ENCODE peak calls at places on chromosome 4, in seven cellular contexts. L is SK-N-SH, N is K562, U is HCT116, S is GM12878, M is HepG2, A is H1. T is an unnamed sample.

GRCh38 chr4:80307183-80307735 is 28.3 kb upstream of the CFAP299 start:
- DNase-seq in S (no peak), M (no peak), N (no peak), A (no peak), U (no peak), L (no peak), T (no peak)

GRCh38 chr4:99103166-99103565 is 14.6 kb upstream of the ADH5 start:
- DNase-seq in N (no peak), A (no peak), M (no peak), U (no peak), L (no peak), S (no peak), T (no peak)

GRCh38 chr4:72531768-72532290 is 37.2 kb downstream of the ADAMTS3 start:
- DNase-seq in N (no peak), L (no peak), M (no peak), A (no peak), S (no peak), U (no peak), T (no peak)

GRCh38 chr4:16916719-16917337 is 18.4 kb upstream of the LDB2 start:
- DNase-seq in M (peak), L (peak), N (peak), U (peak), S (peak), A (peak), T (no peak)

GRCh38 chr4:95732061-95732460 is 107.8 kb upstream of the PDHA2 start:
- DNase-seq in L (peak), A (no peak), N (no peak), M (no peak), S (no peak), U (no peak), T (no peak)

GRCh38 chr4:185470503-185471195 is 884 bp downstream of the CCDC110 start:
- DNase-seq in L (peak), U (peak), A (no peak), S (no peak), M (peak), N (peak), T (peak)

GRCh38 chr4:171650543-171650942 is 162.7 kb upstream of the GALNTL6 start:
- DNase-seq in N (peak), A (no peak), S (no peak), L (peak), M (peak), U (no peak), T (no peak)

GRCh38 chr4:151304755-151305154 is 20.6 kb downstream of the SH3D19 start:
- DNase-seq in L (no peak), A (no peak), M (no peak), N (no peak), S (no peak), U (no peak), T (no peak)

GRCh38 chr4:78343682-78344081 is 207.9 kb upstream of the ANXA3 start:
- DNase-seq in S (no peak), A (no peak), U (no peak), L (peak), M (no peak), N (no peak), T (no peak)

GRCh38 chr4:173040200-173040599 is 128.4 kb upstream of the GALNT7 start:
- DNase-seq in S (no peak), N (no peak), U (no peak), M (no peak), L (no peak), A (no peak), T (no peak)

GRCh38 chr4:16411691-16412090 is 185.4 kb upstream of the TAPT1 start:
- DNase-seq in M (no peak), S (no peak), N (no peak), U (no peak), L (no peak), A (no peak), T (no peak)

GRCh38 chr4:98749206-98749605 is 90.8 kb upstream of the TSPAN5 start:
- DNase-seq in A (no peak), U (no peak), L (no peak), N (no peak), S (no peak), M (no peak), T (no peak)

GRCh38 chr4:181821039-181822004 is 421.9 kb upstream of the TENM3 start:
- DNase-seq in N (no peak), U (no peak), M (no peak), L (no peak), S (no peak), A (no peak), T (peak)

GRCh38 chr4:169220854-169221311 is 49.9 kb downstream of the SH3RF1 start:
- DNase-seq in U (no peak), M (no peak), A (no peak), N (no peak), L (no peak), S (no peak), T (no peak)

GRCh38 chr4:8775751-8776355 is 95.8 kb downstream of the HMX1 start:
- DNase-seq in S (no peak), N (no peak), M (no peak), L (no peak), U (no peak), A (no peak), T (no peak)

GRCh38 chr4:47704693-47705325 is 133.1 kb downstream of the CORIN start:
- DNase-seq in L (peak), N (peak), A (peak), S (no peak), M (peak), U (no peak), T (no peak)

GRCh38 chr4:81085979-81086378 is 55.5 kb downstream of the BMP3 start:
- DNase-seq in A (no peak), S (no peak), U (no peak), N (no peak), L (no peak), M (no peak), T (no peak)

GRCh38 chr4:177001271-177002175 is 208.8 kb upstream of the VEGFC start:
- DNase-seq in N (no peak), U (no peak), S (no peak), A (no peak), M (no peak), L (no peak), T (no peak)

GRCh38 chr4:134867027-134867426 is 665.4 kb upstream of the PABPC4L start:
- DNase-seq in S (no peak), N (no peak), A (no peak), L (no peak), M (no peak), U (no peak), T (no peak)

GRCh38 chr4:24973471-24974251 is 57.1 kb downstream of the LGI2 start:
- DNase-seq in M (peak), S (no peak), L (no peak), U (no peak), A (no peak), N (no peak), T (no peak)

GRCh38 chr4:47215759-47216158 is 184.4 kb downstream of the GABRB1 start:
- DNase-seq in A (no peak), M (no peak), N (no peak), L (no peak), U (no peak), S (no peak), T (no peak)

GRCh38 chr4:184907216-184907615 is 81.4 kb upstream of the ACSL1 start:
- DNase-seq in U (no peak), S (no peak), L (no peak), A (no peak), N (peak), M (no peak), T (no peak)

GRCh38 chr4:36467670-36468069 is 186.3 kb downstream of the DTHD1 start:
- DNase-seq in N (no peak), M (no peak), U (no peak), S (no peak), A (no peak), L (no peak), T (no peak)

GRCh38 chr4:38753021-38753806 is 29.6 kb downstream of the TLR10 start:
- DNase-seq in S (no peak), L (peak), A (peak), M (peak), N (peak), U (peak), T (no peak)

GRCh38 chr4:121873604-121874003 is 3.3 kb upstream of the BBS7 start:
- DNase-seq in N (peak), L (no peak), A (no peak), U (no peak), S (peak), M (no peak), T (no peak)

GRCh38 chr4:61070269-61070668 is 129.9 kb upstream of the ADGRL3 start:
- DNase-seq in M (no peak), N (no peak), U (no peak), S (no peak), A (no peak), L (no peak), T (no peak)

GRCh38 chr4:38811307-38811706 is 6.7 kb upstream of the TLR1 start:
- DNase-seq in N (no peak), M (no peak), A (no peak), U (no peak), S (no peak), L (no peak), T (no peak)

DNA sequence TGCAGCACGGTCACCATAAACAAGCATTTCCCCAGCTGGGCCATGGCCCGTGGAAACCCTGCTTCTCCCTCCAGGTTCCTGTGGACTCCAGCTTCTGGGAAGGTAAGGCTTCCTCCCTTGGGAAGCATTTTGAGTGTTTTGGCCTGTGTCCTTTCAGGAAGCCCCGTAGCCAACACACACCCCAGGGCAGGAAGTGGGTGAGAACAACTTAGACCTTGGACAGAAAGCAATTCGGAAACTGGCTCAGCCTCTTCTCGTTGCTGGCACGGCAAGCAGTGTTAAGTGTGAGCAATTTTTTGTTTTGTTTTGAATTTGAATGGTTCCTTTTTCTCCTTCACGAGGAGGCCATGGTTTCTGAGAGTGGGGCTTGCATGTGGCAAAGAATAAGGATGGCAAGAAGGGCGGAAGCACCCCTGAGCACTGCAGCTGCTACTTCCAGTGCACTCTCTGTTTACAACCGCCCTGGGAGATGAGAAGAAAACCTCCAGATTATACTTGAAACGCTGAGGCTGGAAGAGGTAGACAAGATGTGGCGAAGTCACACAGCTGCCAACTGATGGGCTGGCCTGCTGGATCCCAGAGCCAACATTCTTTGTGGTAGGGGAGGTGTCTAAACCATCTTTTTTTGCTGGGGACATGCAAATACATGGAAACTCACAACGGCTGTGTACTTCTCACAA is 14.1 kb upstream of the CYTL1 start:
- DNase-seq in N (no peak), S (no peak), M (no peak), A (no peak), L (no peak), U (no peak), T (no peak)
- TF ChIP-seq JUND in N (no peak), S (no peak), M (no peak), A (no peak), L (no peak), U (no peak), T (no peak)

GRCh38 chr4:56301181-56302076 is 85.9 kb downstream of the AASDH start:
- DNase-seq in L (peak), U (peak), N (peak), A (peak), S (peak), M (peak), T (peak)

GRCh38 chr4:56296449-56296990 is 90.8 kb downstream of the AASDH start:
- DNase-seq in A (no peak), L (no peak), U (no peak), N (no peak), M (no peak), S (no peak), T (no peak)

GRCh38 chr4:56302102-56302501 is 85.2 kb downstream of the AASDH start:
- DNase-seq in A (no peak), U (no peak), M (peak), N (no peak), S (no peak), L (no peak), T (no peak)

GRCh38 chr4:56298210-56298609 is 89.1 kb downstream of the AASDH start:
- DNase-seq in M (no peak), N (no peak), U (no peak), S (no peak), L (no peak), A (no peak), T (no peak)

GRCh38 chr4:56297801-56298200 is 89.5 kb downstream of the AASDH start:
- DNase-seq in S (no peak), M (no peak), A (no peak), U (no peak), N (no peak), L (no peak), T (no peak)
- TF ChIP-seq JUND in S (no peak), M (no peak), A (no peak), U (no peak), N (no peak), L (no peak), T (no peak)

GRCh38 chr4:1779588-1780382 is 13.3 kb upstream of the FGFR3 start:
- DNase-seq in S (no peak), N (no peak), M (peak), A (no peak), L (no peak), U (no peak), T (no peak)

GRCh38 chr4:1775731-1776500 is 17.2 kb upstream of the FGFR3 start:
- DNase-seq in S (no peak), L (peak), N (no peak), M (peak), A (no peak), U (no peak), T (peak)

GRCh38 chr4:1778642-1779392 is 14.3 kb upstream of the FGFR3 start:
- DNase-seq in N (no peak), A (no peak), S (no peak), U (no peak), L (no peak), M (no peak), T (no peak)

GRCh38 chr4:1776521-1777161 is 16.5 kb upstream of the FGFR3 start:
- DNase-seq in A (no peak), U (no peak), S (no peak), N (no peak), L (no peak), M (peak), T (no peak)

GRCh38 chr4:1777822-1778641 is 15.1 kb upstream of the FGFR3 start:
- DNase-seq in A (peak), L (no peak), N (peak), S (no peak), M (peak), U (no peak), T (no peak)
- TF ChIP-seq JUND in A (no peak), L (no peak), N (no peak), S (no peak), M (no peak), U (no peak), T (no peak)

GRCh38 chr4:107870236-107870635 is 45.5 kb downstream of the SGMS2 start:
- DNase-seq in A (no peak), U (no peak), S (no peak), M (no peak), L (no peak), N (no peak), T (no peak)

GRCh38 chr4:107863850-107864371 is 39.2 kb downstream of the SGMS2 start:
- DNase-seq in M (peak), U (peak), A (no peak), L (no peak), N (peak), S (no peak), T (no peak)

GRCh38 chr4:107863416-107863815 is 38.7 kb downstream of the SGMS2 start:
- DNase-seq in A (no peak), S (no peak), M (no peak), U (no peak), L (no peak), N (no peak), T (no peak)

GRCh38 chr4:107862658-107863057 is 37.9 kb downstream of the SGMS2 start:
- DNase-seq in S (no peak), U (peak), L (no peak), N (peak), M (peak), A (no peak), T (no peak)

GRCh38 chr4:107866726-107867125 is 42.0 kb downstream of the SGMS2 start:
- DNase-seq in S (no peak), M (no peak), L (no peak), U (no peak), N (no peak), A (no peak), T (no peak)
- TF ChIP-seq JUND in S (no peak), M (no peak), L (no peak), U (no peak), N (no peak), A (no peak), T (no peak)

DNA sequence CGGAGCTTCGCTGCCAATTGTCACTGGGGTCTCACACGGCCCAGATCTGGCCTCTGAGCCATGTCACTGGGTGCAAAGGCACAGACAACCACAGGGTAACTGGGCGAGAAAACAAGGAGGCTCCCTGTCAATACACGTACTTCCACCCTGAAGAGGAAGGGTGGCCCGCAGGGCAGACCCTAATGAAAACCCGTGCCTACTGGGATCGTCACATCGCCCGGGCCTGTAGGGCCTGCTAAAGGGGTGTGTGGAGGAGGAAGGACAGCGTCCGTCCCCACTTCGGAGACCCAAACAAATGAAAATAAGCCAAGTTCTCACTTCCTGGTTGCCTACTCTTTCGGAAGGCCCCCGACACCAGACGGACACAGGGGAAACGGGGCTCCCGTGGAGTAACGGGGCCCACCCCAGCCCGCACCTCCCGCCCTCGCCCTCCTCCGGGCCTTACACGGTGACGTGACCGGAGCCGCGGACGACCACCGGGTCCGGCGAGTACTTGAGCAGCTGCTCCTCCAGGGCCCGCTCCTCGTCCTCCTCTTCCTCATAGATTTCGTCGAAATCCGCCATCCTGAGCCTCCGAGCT is 578 bp downstream of the CHIC2 start:
- DNase-seq in S (no peak), N (peak), L (peak), A (no peak), M (peak), U (no peak), T (peak)
- TF ChIP-seq JUND in S (no peak), N (no peak), L (no peak), A (no peak), M (no peak), U (no peak), T (no peak)

GRCh38 chr4:34181311-34181808 is 2063.0 kb downstream of the ARAP2 start:
- DNase-seq in S (no peak), A (no peak), N (no peak), M (no peak), L (no peak), U (peak), T (peak)

GRCh38 chr4:34176609-34177008 is 2067.7 kb downstream of the ARAP2 start:
- DNase-seq in U (no peak), A (no peak), S (no peak), M (no peak), L (no peak), N (no peak), T (no peak)

GRCh38 chr4:34181891-34182290 is 2062.4 kb downstream of the ARAP2 start:
- DNase-seq in L (no peak), S (no peak), M (no peak), N (no peak), A (no peak), U (peak), T (no peak)

GRCh38 chr4:34182346-34182745 is 2062.0 kb downstream of the ARAP2 start:
- DNase-seq in A (no peak), U (no peak), S (no peak), N (no peak), M (no peak), L (no peak), T (no peak)

DNA sequence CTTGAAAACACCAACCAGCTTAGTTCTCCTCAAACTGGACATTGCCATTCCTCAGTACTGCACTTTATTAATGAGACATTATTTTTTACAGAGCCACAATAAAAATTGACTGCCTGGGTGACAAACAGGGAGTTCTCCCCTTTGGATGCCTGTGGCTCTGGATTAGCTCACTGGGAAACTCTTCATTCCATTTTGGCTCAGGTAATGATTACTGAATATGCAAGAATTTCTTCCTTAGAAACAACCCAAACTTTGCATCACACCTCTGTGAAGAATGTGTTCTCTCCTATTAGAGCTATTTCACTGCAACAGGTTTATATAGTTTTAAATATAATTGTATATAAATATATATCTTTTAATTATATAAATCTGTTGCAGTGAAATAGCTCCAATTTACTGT is 2065.8 kb downstream of the ARAP2 start:
- DNase-seq in M (no peak), U (no peak), A (no peak), L (no peak), N (no peak), S (no peak), T (no peak)
- TF ChIP-seq JUND in M (no peak), U (no peak), A (no peak), L (no peak), N (no peak), S (no peak), T (no peak)

GRCh38 chr4:2923678-2924173 is 39.5 kb downstream of the NOP14 start:
- DNase-seq in A (no peak), U (no peak), L (no peak), M (no peak), S (no peak), N (no peak), T (no peak)

GRCh38 chr4:2924765-2925301 is 38.4 kb downstream of the NOP14 start:
- DNase-seq in N (no peak), U (no peak), M (no peak), A (no peak), L (no peak), S (no peak), T (no peak)

GRCh38 chr4:2925496-2925895 is 37.7 kb downstream of the NOP14 start:
- DNase-seq in U (no peak), N (no peak), A (no peak), M (no peak), S (no peak), L (no peak), T (no peak)

GRCh38 chr4:2924286-2924685 is 38.9 kb downstream of the NOP14 start:
- DNase-seq in M (no peak), A (no peak), L (no peak), U (no peak), S (no peak), N (no peak), T (no peak)

GRCh38 chr4:2923141-2923551 is 40.1 kb downstream of the NOP14 start:
- DNase-seq in S (no peak), L (no peak), A (no peak), U (no peak), N (no peak), M (no peak), T (no peak)
- TF ChIP-seq JUND in S (no peak), L (no peak), A (no peak), U (no peak), N (no peak), M (no peak), T (no peak)